ENCODE peak calls at places on chromosome 10, in four cellular contexts. One of them, this sample, is unnamed.

GRCh38 chr10:20598590-20598989 is 298.5 kb downstream of the NEBL start:
- DNase-seq in NCI-H1105: no peak
- DNase-seq in occipital lobe: peak
- DNase-seq in iPS-NIHi11: peak
- DNase-seq in this sample: peak

GRCh38 chr10:93999401-93999851 is 5.7 kb downstream of the PLCE1 start:
- DNase-seq in iPS-NIHi11: no peak
- DNase-seq in occipital lobe: no peak
- DNase-seq in NCI-H1105: no peak
- DNase-seq in this sample: peak

GRCh38 chr10:98267894-98268693 is at the start of gene LOXL4:
- DNase-seq in iPS-NIHi11: peak
- DNase-seq in occipital lobe: no peak
- DNase-seq in NCI-H1105: no peak
- DNase-seq in this sample: no peak

GRCh38 chr10:6364893-6365292 is 162.2 kb downstream of the PFKFB3 start:
- DNase-seq in occipital lobe: no peak
- DNase-seq in NCI-H1105: no peak
- DNase-seq in iPS-NIHi11: no peak
- DNase-seq in this sample: peak

GRCh38 chr10:122374859-122375721 is 582 bp downstream of the PLEKHA1 start:
- DNase-seq in iPS-NIHi11: peak
- DNase-seq in NCI-H1105: peak
- DNase-seq in occipital lobe: peak
- DNase-seq in this sample: peak

GRCh38 chr10:78354101-78354500 is 320.4 kb downstream of the RPS24 start:
- DNase-seq in iPS-NIHi11: no peak
- DNase-seq in NCI-H1105: no peak
- DNase-seq in occipital lobe: no peak
- DNase-seq in this sample: no peak

GRCh38 chr10:121771957-121772356 is 155.9 kb downstream of the ATE1 start:
- DNase-seq in iPS-NIHi11: no peak
- DNase-seq in occipital lobe: no peak
- DNase-seq in NCI-H1105: no peak
- DNase-seq in this sample: no peak

GRCh38 chr10:55746002-55746401 is 615.1 kb downstream of the ZWINT start:
- DNase-seq in occipital lobe: no peak
- DNase-seq in iPS-NIHi11: no peak
- DNase-seq in NCI-H1105: no peak
- DNase-seq in this sample: no peak

GRCh38 chr10:12943425-12943824 is 58.1 kb downstream of the CCDC3 start:
- DNase-seq in occipital lobe: no peak
- DNase-seq in iPS-NIHi11: no peak
- DNase-seq in NCI-H1105: no peak
- DNase-seq in this sample: no peak